ENCODE peak calls at places on chromosomes 7 and 10, in nine cellular contexts. Z is esophagus squamous epithelium, J is DND-41, O is astrocyte of the spinal cord, I is testis, R is lower lobe of right lung, W is colonic mucosa, Q is astrocyte of the cerebellum, V is HL-60. K is an unnamed sample.

GRCh38 chr10:53379951-53380350 is 607.4 kb upstream of the MBL2 start:
- DNase-seq in V (no peak), J (no peak), R (no peak), I (no peak), Z (no peak), Q (no peak), W (no peak), O (no peak), K (no peak)

GRCh38 chr10:4501306-4501705 is 324.7 kb upstream of the AKR1E2 start:
- DNase-seq in Q (no peak), V (no peak), Z (no peak), R (no peak), J (no peak), O (peak), W (no peak), I (no peak), K (no peak)

GRCh38 chr7:33757563-33758165 is 147.7 kb upstream of the BMPER start:
- DNase-seq in Q (peak), J (peak), O (peak), Z (no peak), V (no peak), W (peak), R (no peak), I (peak), K (peak)

GRCh38 chr10:26407406-26407969 is 30.7 kb upstream of the APBB1IP start:
- DNase-seq in Q (no peak), W (no peak), V (peak), R (no peak), O (peak), J (no peak), I (no peak), Z (no peak), K (no peak)

GRCh38 chr7:27151945-27152815 is at the start of gene HOXA3:
- DNase-seq in J (no peak), V (no peak), W (peak), Z (no peak), O (peak), R (peak), I (peak), Q (no peak), K (peak)

GRCh38 chr7:11548532-11548931 is 283.5 kb downstream of the THSD7A start:
- DNase-seq in O (peak), I (no peak), Q (no peak), R (no peak), W (no peak), V (no peak), Z (no peak), J (no peak), K (no peak)

GRCh38 chr10:86779267-86780017 is 23.0 kb downstream of the BMPR1A start:
- DNase-seq in W (no peak), V (no peak), I (no peak), R (no peak), J (no peak), Z (no peak), O (peak), Q (no peak), K (no peak)

GRCh38 chr10:119198438-119198837 is 8.9 kb upstream of the GRK5 start:
- DNase-seq in O (no peak), R (no peak), Q (no peak), V (no peak), I (no peak), J (peak), W (no peak), Z (no peak), K (peak)

GRCh38 chr10:86298501-86299001 is 68.0 kb downstream of the GRID1 start:
- DNase-seq in I (peak), R (no peak), Z (no peak), V (no peak), Q (no peak), W (no peak), O (no peak), J (no peak), K (peak)

GRCh38 chr10:20958764-20959163 is 61.7 kb upstream of the NEBL start:
- DNase-seq in V (no peak), W (no peak), J (no peak), Q (no peak), I (no peak), Z (no peak), R (no peak), O (no peak), K (no peak)

GRCh38 chr7:41779918-41780317 is 77.0 kb upstream of the INHBA start:
- DNase-seq in W (no peak), J (no peak), I (no peak), R (no peak), Q (no peak), V (peak), O (no peak), Z (no peak), K (no peak)

GRCh38 chr10:113252650-113253560 is 299.9 kb upstream of the HABP2 start:
- DNase-seq in O (no peak), I (no peak), Z (no peak), W (no peak), R (no peak), J (no peak), V (no peak), Q (no peak), K (no peak)

GRCh38 chr10:71080381-71081228 is 131.8 kb upstream of the UNC5B start:
- DNase-seq in I (peak), O (no peak), J (no peak), V (no peak), Q (no peak), W (peak), R (no peak), Z (no peak), K (peak)

GRCh38 chr7:1861799-1862458 is 191.9 kb downstream of the ELFN1 start:
- DNase-seq in I (no peak), V (no peak), Z (no peak), R (no peak), O (no peak), Q (no peak), J (no peak), W (no peak), K (no peak)

GRCh38 chr10:71724539-71724938 is 5.0 kb upstream of the C10orf105 start:
- DNase-seq in R (no peak), Q (no peak), V (no peak), O (no peak), Z (no peak), I (no peak), W (no peak), J (no peak), K (no peak)

GRCh38 chr7:39534599-39534998 is 31.6 kb upstream of the YAE1 start:
- DNase-seq in O (no peak), J (no peak), Q (no peak), Z (no peak), W (no peak), V (no peak), R (no peak), I (no peak), K (no peak)

GRCh38 chr7:12127490-12127889 is 83.6 kb upstream of the TMEM106B start:
- DNase-seq in W (no peak), O (no peak), Z (no peak), R (no peak), J (no peak), V (no peak), I (no peak), Q (no peak), K (no peak)

GRCh38 chr7:139936760-139937310 is 107.8 kb downstream of the TBXAS1 start:
- DNase-seq in I (no peak), V (peak), Z (no peak), W (no peak), O (peak), R (no peak), J (no peak), Q (peak), K (no peak)

GRCh38 chr10:27390681-27391080 is 113.4 kb upstream of the RAB18 start:
- DNase-seq in O (peak), V (no peak), W (no peak), R (no peak), J (no peak), Z (no peak), I (no peak), Q (no peak), K (no peak)

GRCh38 chr7:144824360-144824759 is 11.5 kb downstream of the TPK1 start:
- DNase-seq in J (no peak), Z (no peak), I (no peak), O (peak), R (no peak), Q (peak), V (no peak), W (no peak), K (no peak)

GRCh38 chr10:28300027-28300426 is 2.8 kb downstream of the MPP7 start:
- DNase-seq in J (no peak), Q (no peak), R (no peak), O (no peak), Z (no peak), I (no peak), V (no peak), W (no peak), K (no peak)

GRCh38 chr10:34768261-34768971 is 46.7 kb downstream of the PARD3 start:
- DNase-seq in R (peak), V (no peak), Q (peak), W (peak), J (no peak), I (peak), O (peak), Z (peak), K (no peak)

GRCh38 chr7:23594879-23595604 is 2.1 kb upstream of the CCDC126 start:
- DNase-seq in Z (no peak), V (peak), R (no peak), Q (no peak), O (peak), I (no peak), J (no peak), W (no peak), K (no peak)

GRCh38 chr10:51700228-51700835 is 937 bp upstream of the CSTF2T start:
- DNase-seq in V (no peak), I (peak), R (no peak), J (peak), W (peak), Z (no peak), O (peak), Q (no peak), K (no peak)

GRCh38 chr10:118002581-118002980 is 44.2 kb downstream of the RAB11FIP2 start:
- DNase-seq in Q (no peak), R (no peak), J (peak), Z (no peak), W (no peak), V (peak), I (no peak), O (peak), K (no peak)

GRCh38 chr7:35754741-35755140 is 46.1 kb upstream of the SEPTIN7 start:
- DNase-seq in Q (no peak), R (no peak), W (no peak), Z (no peak), V (no peak), I (no peak), O (no peak), J (no peak), K (no peak)

GRCh38 chr10:48455055-48455391 is 148.5 kb downstream of the MAPK8 start:
- DNase-seq in J (no peak), I (no peak), Z (no peak), O (no peak), Q (no peak), V (no peak), W (no peak), R (no peak), K (no peak)

GRCh38 chr10:98244586-98244985 is 23.4 kb downstream of the LOXL4 start:
- DNase-seq in V (no peak), R (no peak), W (no peak), Q (no peak), O (no peak), I (no peak), Z (no peak), J (no peak), K (no peak)

GRCh38 chr10:44706745-44707144 is 204.4 kb upstream of the TMEM72 start:
- DNase-seq in O (peak), W (no peak), Q (peak), V (no peak), J (no peak), R (no peak), I (no peak), Z (no peak), K (no peak)

GRCh38 chr10:3783313-3783689 is 1.7 kb downstream of the KLF6 start:
- DNase-seq in W (peak), J (peak), O (no peak), Q (no peak), R (peak), V (no peak), I (peak), Z (no peak), K (peak)

GRCh38 chr7:30285067-30285530 is 702 bp downstream of the ZNRF2 start:
- DNase-seq in O (no peak), R (peak), J (peak), I (peak), Z (no peak), W (no peak), Q (no peak), V (no peak), K (no peak)

GRCh38 chr7:28955723-28956607 is 2.2 kb downstream of the TRIL start:
- DNase-seq in Z (no peak), W (peak), R (peak), V (no peak), O (peak), I (peak), J (no peak), Q (no peak), K (peak)
- TF ChIP-seq CTCF in Z (peak), W (peak), R (peak), V (peak), O (peak), I (peak), J (no peak), Q (peak), K (peak)

GRCh38 chr10:105062881-105063280 is 421.8 kb downstream of the SORCS3 start:
- DNase-seq in V (no peak), W (no peak), I (no peak), Q (no peak), R (no peak), J (no peak), O (no peak), Z (no peak), K (no peak)

GRCh38 chr10:105068497-105068896 is 427.4 kb downstream of the SORCS3 start:
- DNase-seq in Q (peak), Z (no peak), J (no peak), O (peak), W (no peak), V (no peak), I (no peak), R (no peak), K (no peak)

GRCh38 chr10:105063796-105064195 is 422.7 kb downstream of the SORCS3 start:
- DNase-seq in Q (peak), V (no peak), W (peak), O (peak), Z (no peak), R (no peak), J (peak), I (peak), K (peak)
- TF ChIP-seq CTCF in Q (peak), V (peak), W (peak), O (peak), Z (no peak), R (peak), J (peak), I (peak), K (peak)

GRCh38 chr7:20217193-20217948 is at the start of gene MACC1:
- DNase-seq in J (no peak), R (peak), Q (no peak), V (no peak), O (no peak), W (peak), Z (peak), I (no peak), K (no peak)
- TF ChIP-seq CTCF in J (no peak), R (peak), Q (peak), V (no peak), O (no peak), W (peak), Z (peak), I (no peak), K (no peak)

GRCh38 chr7:13179775-13180448 is 492.5 kb downstream of the ARL4A start:
- DNase-seq in V (no peak), Z (no peak), W (no peak), R (no peak), Q (no peak), O (no peak), J (no peak), I (no peak), K (no peak)

GRCh38 chr7:13181221-13181620 is 493.8 kb downstream of the ARL4A start:
- DNase-seq in V (no peak), Q (peak), O (no peak), J (no peak), R (no peak), W (no peak), Z (no peak), I (peak), K (peak)

GRCh38 chr7:13179011-13179574 is 491.7 kb downstream of the ARL4A start:
- DNase-seq in W (no peak), O (peak), I (no peak), J (no peak), Q (no peak), R (no peak), Z (no peak), V (no peak), K (peak)
- TF ChIP-seq CTCF in W (no peak), O (peak), I (no peak), J (no peak), Q (no peak), R (peak), Z (no peak), V (no peak), K (peak)

GRCh38 chr10:73262880-73263279 is 10.4 kb upstream of the MRPS16 start:
- DNase-seq in J (no peak), Q (no peak), V (no peak), R (no peak), I (no peak), W (no peak), Z (no peak), O (no peak), K (no peak)

GRCh38 chr10:73263948-73264347 is 11.5 kb upstream of the MRPS16 start:
- DNase-seq in R (no peak), I (no peak), J (no peak), W (no peak), O (peak), Z (no peak), V (no peak), Q (no peak), K (no peak)

GRCh38 chr10:73264423-73264822 is 12.0 kb upstream of the MRPS16 start:
- DNase-seq in Q (no peak), R (no peak), I (no peak), O (no peak), J (no peak), V (no peak), Z (no peak), W (no peak), K (no peak)

GRCh38 chr10:73261362-73261995 is 9.0 kb upstream of the MRPS16 start:
- DNase-seq in W (no peak), I (no peak), R (no peak), Z (no peak), Q (no peak), V (no peak), J (no peak), O (no peak), K (no peak)

DNA sequence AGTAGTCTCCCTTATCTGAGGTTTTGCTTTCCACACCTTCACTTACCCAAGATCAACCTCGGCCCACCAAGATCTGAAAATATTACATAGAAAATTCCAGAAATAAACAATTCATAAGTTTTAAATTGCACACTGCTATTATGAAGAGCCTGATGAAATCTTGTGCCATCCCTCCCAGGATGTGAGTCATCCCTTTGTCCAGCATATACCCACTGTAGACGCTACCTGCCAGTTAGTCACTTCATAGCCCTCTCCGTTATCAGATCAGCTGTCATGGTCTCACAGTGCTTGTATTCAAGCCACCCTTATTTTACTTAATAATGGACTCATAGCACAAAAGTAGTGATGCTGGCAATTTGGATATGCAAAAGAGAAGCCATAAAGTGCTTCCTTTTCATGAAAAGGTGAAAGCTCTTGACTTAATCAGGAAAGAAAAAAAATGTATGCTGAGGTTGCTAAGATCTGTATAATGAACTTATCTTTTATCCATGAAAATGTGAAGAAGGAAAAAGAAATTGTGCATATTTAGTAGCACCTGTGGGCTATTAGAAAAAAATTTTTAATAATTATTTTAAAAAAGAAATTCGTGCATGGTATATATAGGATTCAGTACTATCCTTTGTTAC is 9.8 kb upstream of the MRPS16 start:
- DNase-seq in V (no peak), Z (no peak), R (no peak), I (no peak), J (no peak), W (no peak), Q (peak), O (peak), K (no peak)
- TF ChIP-seq CTCF in V (no peak), Z (no peak), R (no peak), I (no peak), J (no peak), W (no peak), Q (no peak), O (no peak), K (no peak)

GRCh38 chr10:69321865-69322264 is 43.6 kb downstream of the HK1 start:
- DNase-seq in V (no peak), I (no peak), R (no peak), W (no peak), J (no peak), Z (no peak), O (no peak), Q (no peak), K (no peak)
- TF ChIP-seq CTCF in V (no peak), I (no peak), R (no peak), W (no peak), J (no peak), Z (no peak), O (no peak), Q (no peak), K (no peak)